ENCODE peak calls at places on chromosomes 3 and 15, in nine cellular contexts. Z, Y, J, D, P, G, Q, T and H are unnamed samples. For H3K4me1, the result is how much of the 10 kb centered on the place peaks cover.

GRCh38 chr3:156978471-156978961 is 152.4 kb downstream of the LEKR1 start:
- DNase-seq in Y (no peak), P (no peak), Z (no peak), D (no peak), J (no peak), Q (no peak), G (no peak), T (no peak), H (no peak)

GRCh38 chr3:40546811-40547210 is 22.1 kb downstream of the ZNF621 start:
- DNase-seq in J (no peak), Y (no peak), Z (no peak), G (no peak), Q (no peak), T (no peak), D (no peak), P (peak), H (no peak)

GRCh38 chr15:43942157-43942556 is 115.4 kb downstream of the WDR76 start:
- DNase-seq in Q (no peak), T (no peak), G (no peak), Y (no peak), P (no peak), J (no peak), D (no peak), Z (no peak), H (no peak)

GRCh38 chr3:47916201-47916600 is 100.0 kb downstream of the MAP4 start:
- DNase-seq in D (no peak), J (no peak), T (no peak), P (no peak), Q (no peak), G (no peak), Z (no peak), Y (no peak), H (no peak)

GRCh38 chr15:99174989-99175388 is 70.1 kb downstream of the SYNM start:
- DNase-seq in Q (no peak), G (no peak), Y (no peak), T (no peak), P (no peak), Z (no peak), J (no peak), D (no peak), H (no peak)

GRCh38 chr15:40313531-40314398 is 6.0 kb upstream of the PLCB2 start:
- DNase-seq in P (peak), Q (no peak), D (peak), G (peak), J (peak), Z (peak), T (no peak), Y (no peak), H (no peak)

GRCh38 chr15:58628206-58629057 is 121.1 kb downstream of the ADAM10 start:
- DNase-seq in Q (no peak), P (peak), T (no peak), G (no peak), Z (no peak), D (no peak), Y (no peak), J (no peak), H (no peak)

GRCh38 chr3:45273681-45274515 is 47.8 kb upstream of the TMEM158 start:
- DNase-seq in J (no peak), T (no peak), Q (no peak), G (no peak), D (no peak), Y (no peak), Z (no peak), P (peak), H (no peak)

GRCh38 chr3:152458725-152459515 is 190.2 kb downstream of the MBNL1 start:
- DNase-seq in T (no peak), Z (no peak), D (no peak), J (no peak), G (no peak), Y (no peak), P (no peak), Q (no peak), H (no peak)

GRCh38 chr3:36792342-36792741 is 28.0 kb upstream of the DCLK3 start:
- DNase-seq in Y (no peak), G (no peak), Q (peak), D (no peak), T (peak), J (no peak), P (peak), Z (no peak), H (no peak)

GRCh38 chr15:73287019-73287418 is 81.7 kb downstream of the HCN4 start:
- DNase-seq in Q (no peak), G (no peak), Y (no peak), Z (no peak), J (no peak), D (no peak), T (no peak), P (no peak), H (no peak)

GRCh38 chr3:170429050-170429449 is 10.4 kb downstream of the CLDN11 start:
- DNase-seq in Z (no peak), J (no peak), D (no peak), Q (no peak), G (no peak), P (peak), T (no peak), Y (no peak), H (no peak)

GRCh38 chr15:51796777-51797474 is 32.5 kb upstream of the TMOD3 start:
- DNase-seq in Y (no peak), P (no peak), D (no peak), Z (no peak), Q (no peak), G (no peak), J (no peak), T (no peak), H (no peak)

GRCh38 chr3:10263549-10264363 is 15.5 kb downstream of the TATDN2 start:
- DNase-seq in D (no peak), Q (peak), Y (no peak), G (peak), Z (peak), P (peak), T (no peak), J (no peak), H (no peak)

GRCh38 chr3:60424034-60424433 is 827.2 kb downstream of the FHIT start:
- DNase-seq in G (no peak), T (no peak), Q (no peak), D (no peak), P (no peak), Z (no peak), J (no peak), Y (no peak), H (no peak)

GRCh38 chr3:197475514-197475913 is 80.3 kb downstream of the BDH1 start:
- DNase-seq in Q (no peak), D (no peak), Z (no peak), T (no peak), Y (no peak), P (no peak), J (no peak), G (no peak), H (no peak)

GRCh38 chr3:133987933-133988484 is 41.7 kb downstream of the SLCO2A1 start:
- DNase-seq in G (no peak), Y (no peak), D (no peak), P (no peak), Z (no peak), J (no peak), T (no peak), Q (no peak), H (no peak)

GRCh38 chr3:126478581-126479310 is 3.1 kb upstream of the ZXDC start:
- DNase-seq in Q (no peak), G (no peak), D (peak), Z (no peak), Y (no peak), P (no peak), T (no peak), J (no peak), H (no peak)

GRCh38 chr15:94135748-94136147 is 95.6 kb upstream of the MCTP2 start:
- DNase-seq in D (no peak), Q (no peak), Y (no peak), G (no peak), Z (no peak), P (no peak), J (no peak), T (no peak), H (no peak)

GRCh38 chr3:172188511-172188910 is 149.1 kb downstream of the FNDC3B start:
- DNase-seq in T (no peak), J (no peak), Z (no peak), Q (no peak), Y (no peak), D (no peak), P (no peak), G (no peak), H (no peak)

GRCh38 chr3:185363662-185364203 is 797 bp downstream of the MAP3K13 start:
- DNase-seq in P (no peak), Z (no peak), D (no peak), Q (no peak), G (no peak), J (no peak), Y (no peak), T (no peak), H (no peak)

GRCh38 chr15:34318277-34319079 is 19.1 kb downstream of the SLC12A6 start:
- DNase-seq in Y (no peak), T (peak), P (peak), G (peak), J (peak), Z (peak), Q (no peak), D (peak), H (no peak)
- H3K4me3 ChIP-seq in Y (peak), T (peak), P (peak), G (peak), J (peak), Z (peak), Q (no peak), D (peak), H (peak)

DNA sequence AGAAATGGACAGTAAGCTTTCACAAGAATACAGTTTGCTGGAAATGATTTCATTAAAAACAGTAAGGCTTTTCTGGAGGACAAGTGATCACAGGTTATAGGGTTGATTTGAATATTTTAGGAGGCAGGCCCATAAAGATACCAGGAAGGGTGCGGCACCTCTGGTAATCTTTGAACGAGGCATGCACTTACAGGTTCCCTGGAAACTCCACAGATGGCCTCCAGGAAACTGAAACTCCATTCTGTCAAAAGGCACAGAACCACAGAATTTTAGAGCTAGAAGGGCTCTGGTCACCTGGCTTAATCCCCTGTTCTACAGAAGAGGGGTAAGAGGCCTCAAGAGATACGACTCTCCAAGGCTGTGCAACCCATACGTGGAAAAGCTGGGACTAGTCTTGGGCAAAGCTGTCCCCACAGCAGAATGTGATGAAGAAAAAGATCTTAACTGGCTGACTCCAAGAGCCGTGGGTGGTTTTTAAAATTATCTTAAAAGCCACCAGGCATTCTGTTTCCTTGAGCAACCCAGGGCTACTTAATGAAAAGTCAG is 1.2 kb downstream of the STARD5 start:
- DNase-seq in T (no peak), Q (no peak), P (peak), G (no peak), Z (no peak), Y (no peak), D (no peak), J (no peak), H (no peak)
- H3K27ac ChIP-seq in T (no peak), Q (no peak), P (peak), G (no peak), Z (no peak), Y (peak), D (no peak), J (no peak), H (peak)

GRCh38 chr15:64690578-64691296 is 84.7 kb downstream of the RBPMS2 start:
- DNase-seq in J (no peak), Z (no peak), G (no peak), Q (no peak), T (no peak), Y (no peak), D (no peak), P (no peak), H (no peak)

GRCh38 chr15:64692166-64692565 is 83.2 kb downstream of the RBPMS2 start:
- DNase-seq in P (no peak), G (no peak), J (no peak), Z (peak), Y (no peak), T (no peak), D (no peak), Q (no peak), H (no peak)

GRCh38 chr15:64694816-64695215 is 80.6 kb downstream of the RBPMS2 start:
- DNase-seq in Y (no peak), D (no peak), Z (no peak), P (no peak), J (no peak), G (no peak), T (no peak), Q (no peak), H (no peak)

GRCh38 chr15:64695571-64695992 is 79.8 kb downstream of the RBPMS2 start:
- DNase-seq in T (no peak), P (no peak), Q (peak), J (no peak), Y (no peak), Z (peak), G (no peak), D (no peak), H (no peak)

GRCh38 chr15:64693134-64693533 is 82.3 kb downstream of the RBPMS2 start:
- DNase-seq in G (peak), Y (no peak), T (no peak), P (peak), Z (peak), Q (no peak), D (no peak), J (no peak), H (no peak)
- H3K4me1 ChIP-seq in G (half or more), Y (under half), T (under half), P (under half), Z (under half), Q (half or more), D (under half), J (under half), H (half or more)

DNA sequence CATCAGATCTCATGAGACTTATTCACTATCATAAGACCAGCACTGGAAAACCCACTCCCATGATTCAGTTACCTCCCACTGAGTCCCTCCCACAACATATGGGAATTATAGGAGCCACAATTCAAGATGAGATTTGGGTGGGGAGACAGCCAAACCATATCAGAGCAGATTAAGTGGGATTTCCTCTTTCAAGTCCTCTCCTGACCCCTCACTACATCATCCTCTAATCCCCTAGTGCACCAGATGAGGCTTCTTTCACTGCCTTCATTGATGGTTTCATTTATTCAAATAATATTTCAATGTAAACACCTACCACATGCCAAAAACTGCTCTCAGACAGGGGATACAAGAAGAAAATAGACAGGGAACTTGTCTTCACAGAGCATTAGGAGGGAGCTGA is 180.3 kb downstream of the NTRK3 start:
- DNase-seq in G (no peak), D (no peak), J (no peak), Q (no peak), P (no peak), Z (no peak), Y (no peak), T (no peak), H (no peak)
- H3K4me3 ChIP-seq in G (no peak), D (no peak), J (no peak), Q (no peak), P (no peak), Z (no peak), Y (no peak), T (no peak), H (no peak)

DNA sequence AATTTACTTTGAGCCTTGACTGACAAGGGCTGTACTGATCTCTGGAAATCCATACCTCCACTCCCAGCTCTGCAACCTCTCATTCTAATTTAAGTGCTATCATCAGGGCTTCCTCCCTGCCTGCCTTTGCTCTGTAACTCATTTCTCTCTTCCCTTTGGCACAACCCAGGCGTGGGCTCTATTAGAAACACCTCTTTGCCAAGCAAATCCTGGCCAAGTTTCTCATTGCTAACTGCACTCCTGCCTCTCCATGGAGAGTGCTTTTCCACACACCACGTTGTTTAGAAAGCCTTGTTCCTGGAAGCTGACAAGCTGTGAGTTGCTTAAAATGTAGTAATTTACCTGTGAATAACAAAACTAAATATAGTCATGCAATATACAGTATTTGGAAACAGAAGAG is 20.1 kb upstream of the FSTL1 start:
- DNase-seq in G (no peak), Q (no peak), D (no peak), J (no peak), P (peak), T (no peak), Y (no peak), Z (no peak), H (no peak)
- H3K27ac ChIP-seq in G (no peak), Q (peak), D (no peak), J (peak), P (no peak), T (no peak), Y (no peak), Z (no peak), H (no peak)

DNA sequence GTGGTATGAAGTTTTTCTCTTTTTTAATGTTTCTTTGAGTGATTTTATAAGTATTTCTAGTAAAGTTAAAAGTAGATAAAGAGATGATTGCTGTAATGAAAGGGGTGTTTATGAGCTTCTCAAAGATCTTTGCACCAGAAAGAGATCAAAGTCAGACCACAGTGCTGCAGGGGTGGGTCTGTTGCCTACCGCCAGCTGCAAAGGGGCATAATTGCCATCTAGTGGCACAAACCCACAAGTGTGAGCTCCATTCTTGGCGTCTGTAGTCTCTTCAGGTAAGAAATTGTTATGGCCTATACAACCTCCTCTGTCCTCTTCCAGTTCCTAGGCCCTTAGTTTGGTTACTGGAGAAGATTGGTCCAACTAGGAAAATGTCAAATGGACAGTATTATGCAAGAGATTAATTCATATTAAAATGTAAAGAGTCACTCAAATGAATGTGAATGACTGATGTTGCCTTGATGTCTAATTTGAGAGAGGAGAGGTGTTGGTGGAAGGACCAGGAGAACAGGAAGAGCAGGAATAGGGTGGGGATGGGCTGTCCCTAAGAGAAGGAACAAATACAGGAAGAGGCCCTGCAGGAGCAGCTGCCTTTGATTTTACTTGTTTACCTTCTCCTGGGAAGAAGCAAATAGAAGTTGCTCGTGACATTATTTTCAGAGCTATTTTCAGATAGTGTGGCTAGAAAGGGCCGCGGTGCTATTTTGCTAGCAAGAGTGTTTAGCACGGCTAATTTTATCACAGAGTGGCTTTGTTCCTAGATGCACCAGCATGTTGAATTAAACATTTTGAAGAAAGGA is 53.0 kb upstream of the GSK3B start:
- DNase-seq in Q (no peak), Y (no peak), Z (no peak), J (no peak), T (no peak), D (no peak), P (peak), G (no peak), H (no peak)
- H3K4me1 ChIP-seq in Q (under half), Y (half or more), Z (under half), J (under half), T (under half), D (under half), P (half or more), G (under half), H (under half)